ENCODE peak calls at places on chromosome 14, in six cellular contexts. C is LoVo; Y is naive thymus-derived CD8-positive, alpha-beta T cell; W is right lobe of liver; J is AG09309; U is NK-92 treated with Interleukin-12 subunit alpha and Interleukin-12 subunit beta, amount 100 ng/mL, for 24 hours. K is an unnamed sample.

GRCh38 chr14:38279556-38279955 is 23.7 kb upstream of the CLEC14A start:
- DNase-seq in W (no peak), U (no peak), Y (no peak), J (no peak), C (no peak), K (no peak)

GRCh38 chr14:76133103-76133502 is 18.6 kb upstream of the GPATCH2L start:
- DNase-seq in J (no peak), U (no peak), Y (no peak), W (no peak), C (peak; percentile 15), K (no peak)

GRCh38 chr14:64201931-64202330 is 92.2 kb downstream of the ESR2 start:
- DNase-seq in Y (no peak), W (no peak), U (no peak), J (no peak), C (no peak), K (no peak)

GRCh38 chr14:104843442-104844305 is 21.4 kb upstream of the CEP170B start:
- DNase-seq in C (no peak), Y (no peak), U (no peak), J (no peak), W (no peak), K (no peak)

GRCh38 chr14:74980398-74980745 is 22.3 kb upstream of the EIF2B2 start:
- DNase-seq in W (no peak), Y (no peak), J (no peak), U (no peak), C (no peak), K (no peak)

GRCh38 chr14:75738192-75738591 is 77.1 kb downstream of the TTLL5 start:
- DNase-seq in J (no peak), W (no peak), U (no peak), Y (no peak), C (no peak), K (no peak)

GRCh38 chr14:59583755-59584154 is 7.1 kb upstream of the CCDC175 start:
- DNase-seq in Y (no peak), U (no peak), C (no peak), W (no peak), J (peak; percentile 4), K (no peak)

GRCh38 chr14:34354556-34354955 is 107.5 kb downstream of the SPTSSA start:
- DNase-seq in Y (no peak), C (no peak), J (no peak), U (no peak), W (no peak), K (no peak)

GRCh38 chr14:104865069-104865630 is at the start of gene CEP170B:
- DNase-seq in J (no peak), C (peak; percentile 77), Y (peak; percentile 30), W (peak; percentile 71), U (no peak), K (peak; percentile 41)

GRCh38 chr14:93741556-93742210 is 46.6 kb downstream of the PRIMA1 start:
- DNase-seq in U (no peak), C (no peak), Y (no peak), W (no peak), J (no peak), K (no peak)

GRCh38 chr14:103209054-103209453 is 85.8 kb downstream of the TNFAIP2 start:
- DNase-seq in W (no peak), C (no peak), U (no peak), J (no peak), Y (no peak), K (no peak)

GRCh38 chr14:67622675-67623074 is 3.0 kb downstream of the ARG2 start:
- DNase-seq in Y (no peak), U (peak; percentile 26), J (peak; percentile 50), C (no peak), W (no peak), K (no peak)

GRCh38 chr14:93036652-93037341 is 78.9 kb downstream of the ITPK1 start:
- DNase-seq in U (no peak), W (peak; percentile 47), Y (no peak), C (no peak), J (no peak), K (no peak)

GRCh38 chr14:45135181-45135580 is 549 bp upstream of the FANCM start:
- DNase-seq in Y (no peak), C (no peak), W (no peak), U (no peak), J (no peak), K (no peak)

GRCh38 chr14:89855961-89856360 is 98.6 kb downstream of the EFCAB11 start:
- DNase-seq in Y (no peak), C (no peak), W (no peak), J (peak; percentile 82), U (no peak), K (no peak)

GRCh38 chr14:31142455-31143087 is 65.0 kb downstream of the HECTD1 start:
- DNase-seq in U (no peak), C (no peak), W (no peak), J (no peak), Y (no peak), K (no peak)

GRCh38 chr14:69876848-69877306 is 2.3 kb upstream of the SMOC1 start:
- DNase-seq in W (peak; percentile 70), Y (no peak), J (no peak), U (no peak), C (no peak), K (no peak)

GRCh38 chr14:104768437-104769323 is 15.7 kb downstream of the SIVA1 start:
- DNase-seq in U (peak; percentile 61), W (peak; percentile 91), C (peak; percentile 70), Y (peak; percentile 91), J (peak; percentile 16), K (peak; percentile 93)

GRCh38 chr14:52895000-52895399 is 55.9 kb downstream of the FERMT2 start:
- DNase-seq in W (no peak), J (no peak), U (no peak), C (no peak), Y (no peak), K (no peak)

GRCh38 chr14:71751264-71751663 is 181.0 kb upstream of the RGS6 start:
- DNase-seq in Y (no peak), C (no peak), J (no peak), W (no peak), U (peak; percentile 18), K (no peak)

GRCh38 chr14:73795466-73795865 is 56.2 kb upstream of the PTGR2 start:
- DNase-seq in J (no peak), Y (no peak), C (no peak), W (no peak), U (no peak), K (no peak)

GRCh38 chr14:89613260-89614008 is 196.4 kb upstream of the FOXN3 start:
- DNase-seq in Y (no peak), U (no peak), J (no peak), C (no peak), W (no peak), K (no peak)

GRCh38 chr14:85437143-85437542 is 92.8 kb upstream of the FLRT2 start:
- DNase-seq in C (no peak), U (no peak), W (no peak), Y (no peak), J (no peak), K (no peak)

GRCh38 chr14:35114036-35114435 is 7.8 kb downstream of the PPP2R3C start:
- DNase-seq in C (no peak), Y (no peak), U (no peak), W (no peak), J (no peak), K (no peak)

GRCh38 chr14:93430319-93430801 is 379 bp upstream of the UNC79 start:
- DNase-seq in W (no peak), C (no peak), J (no peak), Y (no peak), U (no peak), K (no peak)

GRCh38 chr14:39233680-39234326 is at the start of gene MIA2:
- DNase-seq in W (no peak), C (peak; percentile 46), Y (no peak), J (no peak), U (no peak), K (no peak)

GRCh38 chr14:104979758-104980591 is 1.8 kb upstream of the AHNAK2 start:
- DNase-seq in Y (no peak), J (no peak), W (peak; percentile 91), C (peak; percentile 34), U (no peak), K (no peak)

GRCh38 chr14:93533437-93533836 is 102.7 kb downstream of the UNC79 start:
- DNase-seq in Y (no peak), J (no peak), W (no peak), C (no peak), U (no peak), K (no peak)

GRCh38 chr14:68660495-68660894 is 132.4 kb downstream of the ZFP36L1 start:
- DNase-seq in C (no peak), J (no peak), U (no peak), W (no peak), Y (no peak), K (no peak)

GRCh38 chr14:91357272-91357671 is 60.3 kb downstream of the CCDC88C start:
- DNase-seq in U (no peak), C (no peak), J (no peak), Y (no peak), W (no peak), K (no peak)

GRCh38 chr14:62626416-62626815 is 418.8 kb downstream of the KCNH5 start:
- DNase-seq in U (no peak), C (no peak), Y (no peak), J (no peak), W (no peak), K (no peak)

GRCh38 chr14:23217621-23218020 is 20.1 kb upstream of the RNF212B start:
- DNase-seq in J (no peak), Y (no peak), C (no peak), W (no peak), U (no peak), K (no peak)

GRCh38 chr14:84961637-84962036 is 568.3 kb upstream of the FLRT2 start:
- DNase-seq in Y (no peak), C (no peak), W (no peak), J (no peak), U (no peak), K (no peak)

GRCh38 chr14:47665337-47666134 is 9.9 kb downstream of the MDGA2 start:
- DNase-seq in U (no peak), W (no peak), C (no peak), J (no peak), Y (no peak), K (no peak)

GRCh38 chr14:26966942-26967341 is 369.1 kb upstream of the NOVA1 start:
- DNase-seq in W (no peak), Y (no peak), C (no peak), U (no peak), J (no peak), K (no peak)

GRCh38 chr14:91606851-91607250 is 96.7 kb upstream of the PPP4R3A start:
- DNase-seq in C (no peak), U (no peak), J (no peak), Y (no peak), W (no peak), K (no peak)

GRCh38 chr14:22375321-22375930 is 213.6 kb downstream of the DAD1 start:
- DNase-seq in W (no peak), U (no peak), Y (no peak), C (peak; percentile 66), J (no peak), K (no peak)

K was measured in activated CD4-positive, alpha-beta T cell treated with anti-CD3 and anti-CD28 coated beads, Interleukin-2, amount 50 U/mL, for 1 hour.